ENCODE peak calls at places on chromosomes 13 and 19, in nine cellular contexts. T is body of pancreas, P is transverse colon, Q is adrenal gland, Z is mammary epithelial cell, G is heart left ventricle, F is choroid plexus epithelial cell, J is hepatocyte, I is brain microvascular endothelial cell. X is an unnamed sample.

GRCh38 chr19:41638624-41639023 is 11.8 kb upstream of the CEACAM4 start:
- DNase-seq in T (no peak), P (no peak), Q (no peak), Z (no peak), G (no peak), F (no peak), J (no peak), I (no peak), X (no peak)

GRCh38 chr19:41957161-41957837 is 1.8 kb downstream of the RABAC1 start:
- DNase-seq in T (no peak), P (peak; percentile 79), Q (no peak), Z (no peak), G (no peak), F (no peak), J (no peak), I (no peak), X (no peak)

GRCh38 chr19:46068345-46069258 is 27.8 kb upstream of the IGFL4 start:
- DNase-seq in T (no peak), P (peak; percentile 33), Q (peak; percentile 26), Z (peak; percentile 99), G (no peak), F (peak; percentile 86), J (peak; percentile 42), I (peak; percentile 78), X (no peak)

GRCh38 chr19:46288896-46289588 is 7.8 kb upstream of the HIF3A start:
- DNase-seq in T (no peak), P (no peak), Q (peak; percentile 82), Z (peak; percentile 94), G (no peak), F (peak; percentile 97), J (peak; percentile 73), I (peak; percentile 96), X (no peak)

GRCh38 chr19:2982983-2983350 is 5.6 kb downstream of the TLE6 start:
- DNase-seq in T (peak; percentile 98), P (peak; percentile 78), Q (peak; percentile 77), Z (peak; percentile 50), G (peak; percentile 92), F (peak; percentile 87), J (peak; percentile 86), I (no peak), X (peak; percentile 19)

GRCh38 chr13:74288361-74288911 is 154.2 kb upstream of the KLF12 start:
- DNase-seq in T (peak; percentile 13), P (peak; percentile 49), Q (no peak), Z (peak; percentile 21), G (peak; percentile 68), F (no peak), J (peak; percentile 46), I (no peak), X (no peak)

GRCh38 chr13:45678282-45678681 is 23.8 kb upstream of the CBY2 start:
- DNase-seq in T (no peak), P (no peak), Q (no peak), Z (no peak), G (no peak), F (no peak), J (no peak), I (no peak), X (no peak)

GRCh38 chr19:15091918-15092753 is 10.1 kb downstream of the OR1I1 start:
- DNase-seq in T (peak; percentile 83), P (no peak), Q (peak; percentile 48), Z (peak; percentile 41), G (no peak), F (peak; percentile 78), J (peak; percentile 82), I (peak; percentile 53), X (peak; percentile 38)

GRCh38 chr19:56295531-56296455 is 18.8 kb downstream of the ZSCAN5A start:
- DNase-seq in T (no peak), P (no peak), Q (no peak), Z (peak; percentile 92), G (no peak), F (no peak), J (no peak), I (no peak), X (no peak)

DNA sequence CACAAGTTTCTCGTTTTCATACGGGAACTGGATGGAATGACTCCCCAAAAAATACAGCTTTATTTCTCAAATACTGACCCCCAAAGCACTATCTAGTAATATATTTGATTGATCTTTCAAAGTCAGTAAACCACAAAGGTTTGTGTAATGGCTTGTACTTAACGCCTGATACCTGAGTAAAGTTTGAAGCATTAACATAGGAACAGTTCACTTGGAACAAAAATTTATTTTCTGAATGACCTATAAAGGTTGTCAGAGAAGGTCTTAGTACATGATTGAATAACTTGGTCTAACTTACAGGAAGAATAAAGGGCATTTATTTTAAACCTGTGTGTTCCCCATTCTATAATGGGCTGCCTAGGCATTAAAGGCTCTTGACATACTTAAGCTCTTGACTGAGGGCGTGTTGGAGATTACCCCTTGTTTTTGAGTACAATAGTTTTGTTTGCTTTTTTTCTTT is 1.4 kb upstream of the PCDH9 start:
- DNase-seq in T (no peak), P (no peak), Q (no peak), Z (no peak), G (no peak), F (peak; percentile 34), J (no peak), I (no peak), X (no peak)
- H3K4me3 ChIP-seq in T (peak overlapping the region; percentile 89), P (no peak overlapping the region), Q (peak overlapping the region; percentile 88), Z (peak overlapping the region; percentile 82), G (peak overlapping the region; percentile 77), F (peak overlapping the region; percentile 67), J (peak overlapping the region; percentile 77), I (peak overlapping the region; percentile 85), X (peak overlapping the region; percentile 59)

GRCh38 chr19:39497850-39498261 is 891 bp upstream of the DLL3 start:
- DNase-seq in T (peak; percentile 28), P (peak; percentile 49), Q (no peak), Z (no peak), G (no peak), F (peak; percentile 41), J (peak; percentile 75), I (no peak), X (no peak)
- H3K4me3 ChIP-seq in T (no peak overlapping the region), P (no peak overlapping the region), Q (no peak overlapping the region), Z (no peak overlapping the region), G (no peak overlapping the region), F (peak overlapping the region; percentile 21), J (no peak overlapping the region), I (peak overlapping the region; percentile 33), X (no peak overlapping the region)

GRCh38 chr13:36817996-36818395 is 1.0 kb upstream of the RFXAP start:
- DNase-seq in T (no peak), P (no peak), Q (no peak), Z (no peak), G (no peak), F (no peak), J (no peak), I (no peak), X (no peak)
- H3K4me3 ChIP-seq in T (no peak overlapping the region), P (no peak overlapping the region), Q (no peak overlapping the region), Z (no peak overlapping the region), G (peak overlapping the region; percentile 77), F (no peak overlapping the region), J (no peak overlapping the region), I (no peak overlapping the region), X (no peak overlapping the region)

GRCh38 chr19:17296976-17297375 is 6.2 kb downstream of the ABHD8 start:
- DNase-seq in T (no peak), P (no peak), Q (no peak), Z (no peak), G (no peak), F (peak; percentile 48), J (no peak), I (no peak), X (no peak)

GRCh38 chr19:17292301-17293074 is 10.7 kb downstream of the ABHD8 start:
- DNase-seq in T (peak; percentile 51), P (peak; percentile 85), Q (peak; percentile 67), Z (peak; percentile 87), G (peak; percentile 84), F (peak; percentile 93), J (peak; percentile 89), I (peak; percentile 88), X (peak; percentile 28)

GRCh38 chr19:17296278-17296677 is 6.9 kb downstream of the ABHD8 start:
- DNase-seq in T (no peak), P (no peak), Q (no peak), Z (peak; percentile 50), G (no peak), F (peak; percentile 55), J (no peak), I (peak; percentile 38), X (no peak)

GRCh38 chr19:17294051-17294891 is 9.0 kb downstream of the ABHD8 start:
- DNase-seq in T (no peak), P (peak; percentile 56), Q (peak; percentile 55), Z (no peak), G (no peak), F (no peak), J (no peak), I (no peak), X (no peak)

GRCh38 chr19:17293605-17294004 is 9.6 kb downstream of the ABHD8 start:
- DNase-seq in T (no peak), P (no peak), Q (no peak), Z (no peak), G (no peak), F (no peak), J (no peak), I (no peak), X (no peak)
- H3K4me3 ChIP-seq in T (no peak overlapping the region), P (no peak overlapping the region), Q (no peak overlapping the region), Z (no peak overlapping the region), G (no peak overlapping the region), F (no peak overlapping the region), J (no peak overlapping the region), I (no peak overlapping the region), X (no peak overlapping the region)

DNA sequence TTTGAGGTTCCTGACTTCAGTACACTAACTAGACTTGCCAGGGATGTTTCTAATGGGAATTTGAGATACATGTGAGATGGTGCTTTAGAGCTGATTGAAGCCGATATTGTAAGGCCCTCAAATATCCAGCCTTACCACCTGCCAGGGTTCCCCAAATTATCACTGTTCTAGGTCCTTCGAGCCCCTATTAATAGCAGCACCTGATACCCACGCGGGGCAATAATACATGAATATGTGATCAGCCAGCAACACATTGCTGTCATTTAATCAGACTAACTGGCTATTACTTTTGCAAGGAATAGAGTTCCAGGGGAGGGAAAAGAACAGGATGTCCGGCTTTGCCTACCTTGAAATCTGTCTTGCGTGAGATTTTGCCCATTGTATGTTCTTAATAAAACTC is 5.1 kb downstream of the RGCC start:
- DNase-seq in T (no peak), P (no peak), Q (no peak), Z (no peak), G (no peak), F (no peak), J (no peak), I (no peak), X (no peak)
- H3K4me3 ChIP-seq in T (no peak overlapping the region), P (no peak overlapping the region), Q (no peak overlapping the region), Z (no peak overlapping the region), G (peak overlapping the region; percentile 82), F (no peak overlapping the region), J (no peak overlapping the region), I (no peak overlapping the region), X (no peak overlapping the region)